ENCODE peak calls at places on chromosomes 11 and 22, in eight cellular contexts. D is HCT116, J is H1, M is GM23338, S is K562, G is endothelial cell of umbilical vein, A is HepG2, F is GM12878. Q is an unnamed sample.

GRCh38 chr22:36546092-36546804 is 17.3 kb upstream of the EIF3D start:
- DNase-seq in A (peak), G (peak), D (peak), M (peak), F (no peak), J (peak), S (peak), Q (no peak)

GRCh38 chr11:134032501-134033091 is 36.3 kb upstream of the JAM3 start:
- DNase-seq in F (no peak), D (no peak), A (no peak), M (no peak), J (no peak), G (no peak), S (no peak), Q (no peak)

GRCh38 chr11:78251083-78251699 is 62.5 kb downstream of the USP35 start:
- DNase-seq in A (peak), F (no peak), M (no peak), G (peak), J (no peak), S (no peak), D (no peak), Q (no peak)

GRCh38 chr11:79971255-79971654 is 530.4 kb upstream of the TENM4 start:
- DNase-seq in D (no peak), S (no peak), F (no peak), J (no peak), A (no peak), M (no peak), G (no peak), Q (no peak)

GRCh38 chr11:77441409-77441808 is 32.5 kb downstream of the PAK1 start:
- DNase-seq in F (no peak), J (no peak), G (no peak), A (no peak), S (no peak), M (no peak), D (no peak), Q (no peak)

GRCh38 chr11:37087650-37088572 is 489.9 kb upstream of the RAG2 start:
- DNase-seq in A (no peak), J (no peak), F (no peak), D (no peak), S (no peak), M (no peak), G (no peak), Q (peak)

GRCh38 chr11:112440518-112440917 is 179.9 kb upstream of the PLET1 start:
- DNase-seq in J (peak), A (no peak), F (no peak), G (no peak), D (peak), S (peak), M (peak), Q (no peak)

GRCh38 chr22:42419328-42419881 is 12.8 kb downstream of the NFAM1 start:
- DNase-seq in M (no peak), J (no peak), A (no peak), F (peak), D (no peak), S (no peak), G (no peak), Q (no peak)

GRCh38 chr11:115191761-115192160 is 312.5 kb downstream of the CADM1 start:
- DNase-seq in J (no peak), S (no peak), A (peak), M (no peak), D (no peak), G (no peak), F (no peak), Q (no peak)

GRCh38 chr11:13120691-13121090 is 111.6 kb downstream of the RASSF10 start:
- DNase-seq in G (peak), F (no peak), D (no peak), M (no peak), A (no peak), S (no peak), J (no peak), Q (no peak)

GRCh38 chr11:73978576-73979086 is 4.0 kb downstream of the UCP2 start:
- DNase-seq in G (no peak), M (no peak), S (no peak), F (no peak), D (no peak), A (no peak), J (no peak), Q (no peak)

GRCh38 chr11:47467372-47467771 is 18.4 kb upstream of the RAPSN start:
- DNase-seq in A (no peak), G (no peak), F (no peak), D (no peak), M (no peak), J (no peak), S (no peak), Q (no peak)

GRCh38 chr22:30732426-30732825 is 37.8 kb downstream of the OSBP2 start:
- DNase-seq in D (no peak), F (no peak), S (no peak), M (peak), G (no peak), A (no peak), J (no peak), Q (no peak)

GRCh38 chr11:21289686-21290085 is 620.3 kb downstream of the NELL1 start:
- DNase-seq in J (no peak), S (no peak), D (no peak), F (no peak), G (no peak), M (peak), A (no peak), Q (no peak)

GRCh38 chr11:32056445-32056844 is 34.4 kb upstream of the RCN1 start:
- DNase-seq in D (no peak), F (no peak), M (no peak), A (no peak), S (no peak), J (no peak), G (no peak), Q (no peak)

GRCh38 chr22:30178180-30179126 is 68.1 kb downstream of the LIF start:
- DNase-seq in J (no peak), A (no peak), G (no peak), D (peak), F (no peak), S (no peak), M (no peak), Q (no peak)

GRCh38 chr11:68211546-68211945 is 1.6 kb downstream of the KMT5B start:
- DNase-seq in G (no peak), F (no peak), M (no peak), D (no peak), S (peak), J (no peak), A (no peak), Q (no peak)

GRCh38 chr11:12762696-12763324 is 88.6 kb downstream of the TEAD1 start:
- DNase-seq in M (no peak), F (no peak), S (no peak), D (no peak), J (no peak), G (no peak), A (no peak), Q (no peak)

GRCh38 chr11:91163619-91164451 is 941.0 kb upstream of the CHORDC1 start:
- DNase-seq in A (peak), D (no peak), G (peak), F (no peak), J (no peak), S (no peak), M (no peak), Q (no peak)

GRCh38 chr11:15911377-15912044 is 444.8 kb downstream of the SOX6 start:
- DNase-seq in A (no peak), G (peak), J (no peak), S (no peak), F (no peak), D (no peak), M (no peak), Q (peak)

GRCh38 chr11:250740-251299 is 14.0 kb downstream of the PSMD13 start:
- DNase-seq in A (no peak), M (peak), F (no peak), G (peak), J (peak), D (no peak), S (peak), Q (no peak)

GRCh38 chr22:32919629-32920028 is 118.1 kb downstream of the TIMP3 start:
- DNase-seq in J (no peak), F (no peak), A (no peak), M (no peak), G (no peak), D (no peak), S (no peak), Q (no peak)

GRCh38 chr22:36860821-36861659 is at the start of gene NCF4:
- DNase-seq in J (no peak), G (no peak), D (no peak), F (peak), S (no peak), M (no peak), A (no peak), Q (no peak)

GRCh38 chr11:71438650-71439049 is 9.5 kb downstream of the DHCR7 start:
- DNase-seq in A (no peak), S (no peak), J (no peak), F (no peak), M (no peak), G (no peak), D (no peak), Q (no peak)

GRCh38 chr11:66314561-66315497 is 2.0 kb downstream of the CD248 start:
- DNase-seq in J (no peak), M (no peak), D (no peak), G (no peak), S (no peak), A (no peak), F (no peak), Q (no peak)

GRCh38 chr11:63892233-63892632 is 24.7 kb downstream of the RCOR2 start:
- DNase-seq in D (no peak), A (no peak), F (no peak), G (no peak), S (no peak), J (no peak), M (no peak), Q (no peak)

GRCh38 chr22:18950141-18950540 is 14.0 kb upstream of the PRODH start:
- DNase-seq in A (no peak), J (no peak), G (no peak), D (no peak), M (no peak), F (no peak), S (no peak), Q (no peak)

GRCh38 chr11:9150501-9150900 is 59.1 kb upstream of the SCUBE2 start:
- DNase-seq in F (no peak), M (no peak), S (no peak), J (no peak), D (no peak), G (peak), A (no peak), Q (no peak)

GRCh38 chr11:61021661-61022212 is 50.3 kb downstream of the CD6 start:
- DNase-seq in S (peak), G (no peak), F (no peak), D (no peak), J (peak), A (no peak), M (peak), Q (no peak)

GRCh38 chr22:23984430-23984829 is 4.5 kb downstream of the GSTT2 start:
- DNase-seq in M (peak), J (no peak), F (no peak), G (peak), S (no peak), D (peak), A (no peak), Q (no peak)

GRCh38 chr11:80993561-80993960 is 1552.7 kb upstream of the TENM4 start:
- DNase-seq in G (no peak), S (no peak), A (no peak), M (peak), J (no peak), D (no peak), F (no peak), Q (no peak)

GRCh38 chr11:35404397-35404775 is 15.0 kb downstream of the SLC1A2 start:
- DNase-seq in S (peak), F (no peak), D (no peak), M (peak), J (no peak), A (peak), G (peak), Q (no peak)

GRCh38 chr11:111923351-111923788 is 4.7 kb downstream of the C11orf52 start:
- DNase-seq in F (no peak), M (no peak), G (peak), A (peak), J (no peak), D (no peak), S (no peak), Q (no peak)

GRCh38 chr11:1390603-1391164 is 950 bp downstream of the BRSK2 start:
- DNase-seq in D (no peak), S (no peak), G (no peak), M (peak), F (no peak), A (no peak), J (no peak), Q (no peak)
- TF ChIP-seq EZH2 in D (no peak), S (no peak), G (peak), M (no peak), F (no peak), A (no peak), J (no peak), Q (no peak)

DNA sequence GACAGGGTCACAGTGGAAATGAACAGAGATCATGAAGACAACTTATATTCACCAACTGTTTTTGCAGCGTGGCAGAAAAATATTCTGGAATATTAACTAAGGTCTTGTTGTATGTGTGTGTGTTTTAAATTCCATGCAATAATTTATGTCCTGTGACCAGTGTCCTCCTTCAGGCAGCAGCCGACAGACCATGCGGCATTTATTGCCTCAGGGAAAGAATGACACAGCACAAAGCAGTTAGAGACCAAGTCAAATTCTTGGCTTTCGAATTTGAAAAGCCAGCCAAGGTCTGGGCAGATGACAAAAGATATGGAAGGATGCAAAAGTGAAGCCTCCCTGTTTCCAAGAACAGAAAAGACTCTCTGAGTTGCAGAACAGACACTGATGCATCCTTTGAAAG is 120.0 kb downstream of the MIAT start:
- DNase-seq in F (no peak), G (no peak), S (no peak), D (no peak), M (peak), J (peak), A (no peak), Q (no peak)
- H3K27ac ChIP-seq in F (no peak), G (no peak), S (no peak), D (no peak), M (no peak), J (no peak), A (no peak), Q (no peak)

DNA sequence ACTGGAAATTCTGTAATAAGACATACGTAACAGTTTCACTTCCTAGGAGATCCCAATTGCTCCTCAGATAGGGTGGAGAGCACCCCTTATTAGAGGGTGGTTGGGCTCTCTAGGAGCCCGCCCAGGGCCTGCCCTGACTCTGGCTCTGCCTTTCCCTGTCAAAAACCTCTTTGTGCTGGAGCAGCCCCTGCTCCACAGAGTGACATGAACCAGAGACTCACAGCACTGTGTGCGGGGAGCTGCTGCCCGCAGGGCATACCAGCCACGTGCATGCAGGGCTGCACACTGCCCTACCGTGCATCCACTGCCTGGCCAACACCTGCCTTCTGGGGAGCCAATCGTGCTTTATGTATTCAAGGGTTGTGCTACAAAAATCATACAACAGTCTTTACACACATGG is 24.3 kb downstream of the KCNQ1OT1 start:
- DNase-seq in J (no peak), S (no peak), G (no peak), A (no peak), M (no peak), D (no peak), F (no peak), Q (no peak)
- TF ChIP-seq POLR2AphosphoS5 in J (no peak), S (no peak), G (no peak), A (no peak), M (no peak), D (no peak), F (no peak), Q (no peak)

DNA sequence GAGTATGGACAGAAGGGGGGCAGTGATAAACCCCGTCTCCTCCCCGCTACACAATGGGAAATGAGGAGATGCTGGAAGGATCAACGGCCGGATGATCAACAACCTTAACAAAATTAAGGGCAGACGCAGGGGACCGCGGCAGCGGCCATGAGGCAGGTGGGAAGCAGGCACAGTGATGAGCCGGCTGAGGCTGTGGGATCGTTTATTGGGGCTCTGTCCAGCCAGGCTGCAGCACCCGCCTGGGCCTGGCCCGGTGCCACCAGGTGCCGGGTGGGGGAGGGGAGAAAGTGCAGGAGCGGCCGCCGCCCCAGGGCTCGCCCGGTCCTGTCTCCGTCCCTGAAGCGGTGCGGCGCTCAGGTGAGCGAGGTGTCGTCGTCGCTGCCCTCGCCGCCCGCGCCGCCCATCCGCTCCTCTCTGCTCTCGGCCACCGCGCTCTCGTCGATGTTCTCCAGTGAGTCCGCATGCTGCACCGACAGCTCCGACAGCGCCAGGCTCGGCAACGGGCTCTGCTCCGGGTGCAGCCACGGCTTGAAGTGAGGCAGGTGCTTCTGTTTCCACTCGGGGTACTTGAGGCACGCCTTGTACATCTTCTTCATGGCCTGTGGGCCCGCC is 2.4 kb upstream of the ARAP1 start:
- DNase-seq in M (peak), S (no peak), A (no peak), F (no peak), D (no peak), G (no peak), J (no peak), Q (no peak)
- TF ChIP-seq EZH2 in M (no peak), S (no peak), A (no peak), F (no peak), D (no peak), G (no peak), J (no peak), Q (no peak)

GRCh38 chr11:76190376-76190775 is 15.9 kb downstream of the WNT11 start:
- DNase-seq in S (no peak), A (no peak), J (no peak), G (no peak), F (no peak), M (no peak), D (no peak), Q (no peak)
- H3K27ac ChIP-seq in S (no peak), A (no peak), J (no peak), G (no peak), F (no peak), M (no peak), D (no peak), Q (no peak)

GRCh38 chr11:27295928-27296327 is 67.1 kb downstream of the CCDC34 start:
- DNase-seq in D (no peak), M (no peak), A (no peak), F (no peak), G (no peak), J (no peak), S (no peak), Q (no peak)

GRCh38 chr11:27292642-27293020 is 70.4 kb downstream of the CCDC34 start:
- DNase-seq in F (no peak), G (no peak), D (no peak), M (no peak), S (no peak), A (peak), J (no peak), Q (no peak)

GRCh38 chr11:27291954-27292641 is 70.9 kb downstream of the CCDC34 start:
- DNase-seq in J (no peak), G (no peak), A (peak), S (no peak), D (no peak), M (no peak), F (no peak), Q (no peak)

GRCh38 chr11:27294654-27295053 is 68.4 kb downstream of the CCDC34 start:
- DNase-seq in A (no peak), S (no peak), G (no peak), J (no peak), F (no peak), D (no peak), M (no peak), Q (no peak)

DNA sequence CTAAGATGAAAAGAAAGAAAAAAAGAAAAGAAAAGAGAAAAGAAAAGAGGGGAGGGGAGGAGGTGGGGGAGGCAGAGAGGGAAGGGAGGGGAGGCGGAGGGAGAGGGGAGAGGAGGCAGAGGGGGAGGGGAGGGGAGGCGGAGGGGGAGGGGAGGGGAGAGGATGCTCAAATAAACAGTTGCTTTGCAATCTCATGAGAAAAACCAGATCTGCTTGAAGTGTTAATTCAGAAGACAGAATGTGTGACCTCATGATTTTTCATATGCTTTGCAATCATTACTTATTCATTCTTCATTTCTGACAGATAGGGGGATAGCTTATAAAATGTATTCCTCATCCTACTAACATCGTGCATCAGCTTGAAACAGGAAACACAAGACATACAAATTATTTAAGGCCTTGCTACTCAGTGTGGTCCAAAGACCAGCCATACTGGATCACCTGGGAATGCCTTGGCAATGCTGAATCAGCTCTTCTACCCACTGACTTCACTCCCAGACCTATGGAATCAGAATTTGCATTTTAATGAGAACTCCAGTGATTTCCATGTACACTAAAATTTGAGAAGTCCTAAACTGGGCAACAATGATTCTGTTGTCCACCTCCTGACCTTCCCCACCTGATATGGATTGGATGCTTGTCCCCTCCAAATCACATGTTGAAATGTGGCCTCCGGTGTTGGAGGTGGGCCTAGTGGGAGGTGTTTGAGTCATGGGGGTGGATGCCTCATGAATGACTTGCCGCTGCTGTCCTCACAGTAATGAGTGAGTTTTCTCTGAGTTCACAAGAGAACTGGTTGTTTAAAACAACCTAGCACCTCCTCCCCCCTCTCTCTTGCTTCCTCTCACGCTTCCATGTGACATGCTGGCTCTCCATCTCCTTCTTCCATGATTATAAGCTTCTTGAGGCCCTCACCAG is 69.3 kb downstream of the CCDC34 start:
- DNase-seq in M (no peak), D (no peak), A (peak), S (no peak), J (no peak), F (no peak), G (no peak), Q (no peak)
- TF ChIP-seq POLR2AphosphoS5 in M (no peak), D (no peak), A (no peak), S (no peak), J (no peak), F (no peak), G (no peak), Q (no peak)